ENCODE peak calls at places on chromosomes 13 and 19, in seven cellular contexts. One of them, this sample, is unnamed.

GRCh38 chr19:4909172-4909896 is at the start of gene UHRF1:
- DNase-seq in upper lobe of right lung: no peak
- DNase-seq in NCI-H1092 treated with DMSO at 0.1 percent for 48 hours: peak
- DNase-seq in transverse colon: peak
- DNase-seq in choroid plexus epithelial cell: no peak
- DNase-seq in A172: no peak
- DNase-seq in aorta: peak
- DNase-seq in this sample: no peak

GRCh38 chr19:35562776-35563175 is 682 bp downstream of the ATP4A start:
- DNase-seq in upper lobe of right lung: no peak
- DNase-seq in NCI-H1092 treated with DMSO at 0.1 percent for 48 hours: no peak
- DNase-seq in transverse colon: no peak
- DNase-seq in choroid plexus epithelial cell: no peak
- DNase-seq in A172: no peak
- DNase-seq in aorta: peak
- DNase-seq in this sample: no peak

GRCh38 chr19:1168877-1169791 is 4.9 kb downstream of the SBNO2 start:
- DNase-seq in upper lobe of right lung: peak
- DNase-seq in NCI-H1092 treated with DMSO at 0.1 percent for 48 hours: no peak
- DNase-seq in transverse colon: no peak
- DNase-seq in choroid plexus epithelial cell: peak
- DNase-seq in A172: peak
- DNase-seq in aorta: peak
- DNase-seq in this sample: no peak

GRCh38 chr13:31884556-31884955 is 145.2 kb downstream of the RXFP2 start:
- DNase-seq in upper lobe of right lung: no peak
- DNase-seq in NCI-H1092 treated with DMSO at 0.1 percent for 48 hours: no peak
- DNase-seq in transverse colon: no peak
- DNase-seq in choroid plexus epithelial cell: no peak
- DNase-seq in A172: no peak
- DNase-seq in aorta: no peak
- DNase-seq in this sample: no peak

GRCh38 chr13:88526853-88527215 is 855.7 kb downstream of the SLITRK5 start:
- DNase-seq in upper lobe of right lung: no peak
- DNase-seq in NCI-H1092 treated with DMSO at 0.1 percent for 48 hours: no peak
- DNase-seq in transverse colon: no peak
- DNase-seq in choroid plexus epithelial cell: no peak
- DNase-seq in A172: no peak
- DNase-seq in aorta: peak
- DNase-seq in this sample: no peak

GRCh38 chr13:50376895-50377575 is 361.8 kb downstream of the KCNRG start:
- DNase-seq in upper lobe of right lung: no peak
- DNase-seq in NCI-H1092 treated with DMSO at 0.1 percent for 48 hours: peak
- DNase-seq in transverse colon: no peak
- DNase-seq in choroid plexus epithelial cell: no peak
- DNase-seq in A172: no peak
- DNase-seq in aorta: no peak
- DNase-seq in this sample: no peak

GRCh38 chr19:48967346-48968178 is 2.5 kb downstream of the FTL start:
- DNase-seq in upper lobe of right lung: peak
- DNase-seq in NCI-H1092 treated with DMSO at 0.1 percent for 48 hours: no peak
- DNase-seq in transverse colon: peak
- DNase-seq in choroid plexus epithelial cell: peak
- DNase-seq in A172: no peak
- DNase-seq in aorta: no peak
- DNase-seq in this sample: no peak

GRCh38 chr19:51098366-51099069 is 9.7 kb downstream of the CTU1 start:
- DNase-seq in upper lobe of right lung: peak
- DNase-seq in NCI-H1092 treated with DMSO at 0.1 percent for 48 hours: no peak
- DNase-seq in transverse colon: peak
- DNase-seq in choroid plexus epithelial cell: peak
- DNase-seq in A172: no peak
- DNase-seq in aorta: peak
- DNase-seq in this sample: no peak